ENCODE peak calls at places on chromosomes 16 and 17, in four cellular contexts. D, U, X and A are unnamed samples. For H3K4me1, the result is how much of the 10 kb centered on the place peaks cover.

GRCh38 chr16:79316004-79316458 is 284.5 kb downstream of the MAF start:
- DNase-seq in D (no peak), U (no peak), X (no peak), A (no peak)

GRCh38 chr16:76535-77272 is 1.3 kb upstream of the MPG start:
- DNase-seq in D (peak), U (peak), X (peak), A (peak)

GRCh38 chr17:61947367-61948078 is 19.7 kb upstream of the INTS2 start:
- DNase-seq in D (no peak), U (no peak), X (no peak), A (no peak)

GRCh38 chr16:5633845-5634440 is 536.3 kb upstream of the EEF2KMT start:
- DNase-seq in D (peak), U (no peak), X (peak), A (no peak)

GRCh38 chr17:72661093-72661944 is 431.2 kb downstream of the SLC39A11 start:
- DNase-seq in D (no peak), U (no peak), X (no peak), A (peak)

GRCh38 chr16:4674926-4675530 is 18.3 kb upstream of the NUDT16L1 start:
- DNase-seq in D (no peak), U (no peak), X (no peak), A (no peak)

GRCh38 chr16:88811850-88812736 is at the start of gene APRT:
- DNase-seq in D (peak), U (peak), X (peak), A (peak)

GRCh38 chr17:29212094-29212631 is 32.0 kb upstream of the MYO18A start:
- DNase-seq in D (no peak), U (no peak), X (no peak), A (no peak)

GRCh38 chr17:43193251-43193650 is 18.4 kb upstream of the TMEM106A start:
- DNase-seq in D (no peak), U (peak), X (no peak), A (no peak)

GRCh38 chr16:81626181-81626674 is 152.9 kb upstream of the PLCG2 start:
- DNase-seq in D (peak), U (no peak), X (no peak), A (no peak)

GRCh38 chr17:64109400-64109799 is 20.5 kb downstream of the ERN1 start:
- DNase-seq in D (no peak), U (no peak), X (no peak), A (no peak)

GRCh38 chr17:6090253-6090652 is 20.1 kb downstream of the WSCD1 start:
- DNase-seq in D (no peak), U (no peak), X (no peak), A (no peak)

GRCh38 chr17:63405741-63406261 is 40.3 kb downstream of the CYB561 start:
- DNase-seq in D (peak), U (no peak), X (peak), A (no peak)

GRCh38 chr17:74130276-74130675 is 73.2 kb upstream of the RPL38 start:
- DNase-seq in D (no peak), U (no peak), X (no peak), A (no peak)

GRCh38 chr17:35117984-35118383 is 1.7 kb downstream of the RAD51D start:
- DNase-seq in D (peak), U (no peak), X (peak), A (no peak)

GRCh38 chr17:8479431-8479947 is 43.8 kb downstream of the NDEL1 start:
- DNase-seq in D (peak), U (peak), X (peak), A (peak)

GRCh38 chr16:5951486-5951885 is 853.9 kb upstream of the EEF2KMT start:
- DNase-seq in D (no peak), U (no peak), X (no peak), A (no peak)

GRCh38 chr16:89322381-89323119 is 105.0 kb downstream of the ZNF778 start:
- DNase-seq in D (peak), U (peak), X (peak), A (no peak)

GRCh38 chr17:14575349-14575966 is 274.6 kb downstream of the HS3ST3B1 start:
- DNase-seq in D (peak), U (no peak), X (peak), A (no peak)

GRCh38 chr16:12158428-12158827 is 181.9 kb downstream of the SNX29 start:
- DNase-seq in D (peak), U (no peak), X (peak), A (no peak)

DNA sequence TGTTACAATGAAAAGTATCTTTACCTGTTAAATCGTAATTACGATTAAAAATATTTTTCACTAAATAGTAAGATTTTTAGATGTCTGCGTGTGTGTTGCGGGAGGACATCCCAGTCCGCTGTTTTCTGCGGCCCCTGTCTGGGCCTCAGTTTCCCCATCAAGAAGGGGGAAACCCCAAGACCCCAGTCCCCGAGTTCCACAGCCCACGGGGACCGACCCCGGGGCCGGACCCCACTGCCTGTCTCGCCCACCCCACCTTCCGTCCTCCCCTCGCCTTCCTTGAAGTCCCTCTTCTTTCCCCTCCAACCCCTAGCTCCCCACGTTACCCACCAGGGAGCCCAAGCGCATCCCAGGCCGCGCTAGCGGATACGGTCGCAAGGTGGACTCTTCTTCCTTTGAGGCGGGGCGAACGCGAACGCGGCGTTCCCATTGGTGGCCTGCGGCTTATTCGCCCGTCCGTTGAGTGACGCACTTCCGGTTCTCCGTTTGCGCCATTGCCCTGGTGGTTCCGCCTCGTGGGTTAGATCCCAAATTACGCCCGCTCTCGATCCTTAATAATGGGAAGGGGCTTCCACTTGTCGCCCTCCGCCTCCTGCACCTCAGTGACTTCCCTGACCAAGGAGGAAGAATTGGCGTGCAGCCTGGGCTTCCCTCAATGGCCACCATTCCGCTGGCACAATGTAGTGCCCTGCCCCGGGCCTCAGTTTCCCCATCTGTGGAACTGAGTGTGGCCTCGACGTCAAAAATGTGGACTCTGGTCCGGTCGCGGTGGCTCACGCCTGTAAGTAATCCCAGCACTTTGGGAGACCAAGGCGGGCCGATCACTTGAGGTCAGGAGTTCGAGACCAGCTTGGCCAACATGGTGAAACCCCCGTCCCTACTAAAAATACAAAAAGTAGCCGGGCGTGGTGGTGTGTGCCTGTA is at the start of gene NSMCE1:
- DNase-seq in D (peak), U (peak), X (peak), A (peak)
- H3K4me1 ChIP-seq in D (under half), U (under half), X (under half), A (under half)

GRCh38 chr16:74320707-74321106 is 24.1 kb downstream of the PSMD7 start:
- DNase-seq in D (no peak), U (no peak), X (no peak), A (no peak)

GRCh38 chr16:74325331-74325730 is 28.7 kb downstream of the PSMD7 start:
- DNase-seq in D (no peak), U (no peak), X (no peak), A (no peak)

GRCh38 chr16:74321356-74321755 is 24.7 kb downstream of the PSMD7 start:
- DNase-seq in D (no peak), U (no peak), X (no peak), A (no peak)

DNA sequence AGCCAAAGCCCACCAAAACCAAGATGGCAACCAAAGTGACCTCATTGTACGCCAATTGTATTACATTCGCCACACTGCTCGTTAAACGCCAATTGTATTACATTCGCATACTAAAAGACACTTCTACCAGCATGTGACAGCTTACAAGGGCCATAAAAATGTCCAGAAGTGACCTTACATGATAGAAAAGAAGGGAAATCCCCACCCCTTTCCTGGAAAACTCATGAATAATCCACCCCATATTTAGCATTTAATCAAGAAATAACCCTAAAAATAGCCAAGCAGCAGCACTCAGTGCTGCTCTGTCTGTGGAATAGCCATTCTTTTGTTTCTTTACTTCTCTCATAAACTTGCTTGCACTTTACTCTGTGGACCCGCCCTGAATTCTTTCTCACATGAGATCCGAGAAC is 25.7 kb downstream of the PSMD7 start:
- DNase-seq in D (no peak), U (no peak), X (no peak), A (no peak)
- H3K27ac ChIP-seq in D (no peak), U (no peak), X (no peak), A (peak)

GRCh38 chr17:45325810-45326209 is 9.0 kb upstream of the MAP3K14 start:
- DNase-seq in D (no peak), U (no peak), X (no peak), A (no peak)
- H3K4me1 ChIP-seq in D (under half), U (under half), X (under half), A (under half)

DNA sequence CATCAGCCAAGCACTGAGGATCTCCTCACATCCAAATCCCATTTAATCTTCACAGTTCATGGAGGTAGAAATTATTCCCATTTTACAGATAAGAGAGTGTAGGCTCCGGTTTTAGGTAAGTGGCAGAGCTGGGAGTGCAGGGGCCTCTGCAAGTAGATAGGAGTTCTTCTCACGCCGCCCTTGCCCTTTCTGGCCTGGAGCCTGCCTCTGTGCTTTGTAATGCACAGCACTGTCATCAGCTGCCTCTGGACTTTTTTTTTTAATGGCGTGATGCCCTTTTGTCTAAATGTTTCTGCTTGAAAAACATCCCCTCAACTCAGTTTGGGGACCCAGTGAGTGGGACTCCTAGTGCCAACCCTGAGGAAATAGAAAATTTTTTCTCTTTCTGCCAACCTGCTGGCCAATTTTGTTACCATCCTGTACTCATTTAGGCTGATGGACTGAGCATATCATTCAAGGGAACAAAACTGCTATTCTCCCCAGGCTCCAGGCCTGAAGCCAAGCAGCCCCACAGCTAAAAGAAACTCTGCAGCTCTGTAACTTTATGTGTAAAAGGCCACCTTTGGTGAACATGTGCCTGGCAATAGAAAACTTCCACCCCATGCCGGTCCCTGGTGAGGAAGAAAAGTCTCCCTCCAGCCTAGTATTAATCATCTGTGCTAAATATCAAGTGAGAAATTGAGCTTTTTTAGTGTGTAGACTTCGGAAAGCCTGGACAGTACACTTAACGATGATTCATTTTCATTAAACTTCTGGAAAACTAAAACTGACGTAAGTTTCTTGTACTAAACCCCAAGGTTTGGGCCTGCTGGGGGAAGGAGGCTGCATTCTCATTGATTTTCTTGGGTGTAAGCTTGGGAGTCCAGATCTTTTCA is 22.5 kb downstream of the SLC6A2 start:
- DNase-seq in D (no peak), U (no peak), X (no peak), A (no peak)
- H3K27ac ChIP-seq in D (no peak), U (no peak), X (no peak), A (no peak)